ENCODE peak calls at places on chromosomes 1 and 21, in eight cellular contexts. N is activated CD8-positive, alpha-beta memory T cell treated with anti-CD3 and anti-CD28 coated beads, Interleukin-2, amount 10 ng/mL, durations not matched to agents 7 days and 5 days; A is stimulated activated CD8-positive, alpha-beta memory T cell treated with anti-CD3 and anti-CD28 coated beads, Interleukin-4, amount 100 ng/mL, for 24 hours; O is RKO; E is GM03348; U is head of caudate nucleus; H is ELR; T is Right ventricle myocardium inferior. K is an unnamed sample.

GRCh38 chr1:76068542-76068941 is 6.0 kb upstream of the ST6GALNAC3 start:
- DNase-seq in N (no peak), A (no peak), O (no peak), E (no peak), U (no peak), H (peak), T (no peak), K (no peak)

GRCh38 chr1:46497020-46497419 is 7.4 kb downstream of the DMBX1 start:
- DNase-seq in N (no peak), A (no peak), O (no peak), E (no peak), U (no peak), H (no peak), T (no peak), K (no peak)

GRCh38 chr21:21165063-21165645 is 166.9 kb downstream of the NCAM2 start:
- DNase-seq in N (no peak), A (no peak), O (no peak), E (peak), U (no peak), H (peak), T (no peak), K (peak)

GRCh38 chr1:9242338-9242969 is 7.9 kb downstream of the H6PD start:
- DNase-seq in N (no peak), A (no peak), O (no peak), E (no peak), U (peak), H (no peak), T (peak), K (no peak)

GRCh38 chr1:246577720-246578106 is 11.5 kb downstream of the CNST start:
- DNase-seq in N (no peak), A (no peak), O (no peak), E (no peak), U (no peak), H (no peak), T (no peak), K (no peak)

GRCh38 chr1:117367769-117368059 is 465 bp downstream of the MAN1A2 start:
- DNase-seq in N (peak), A (no peak), O (no peak), E (no peak), U (no peak), H (peak), T (no peak), K (no peak)

GRCh38 chr1:171738921-171739320 is 2.9 kb downstream of the VAMP4 start:
- DNase-seq in N (no peak), A (no peak), O (no peak), E (peak), U (no peak), H (peak), T (no peak), K (no peak)

GRCh38 chr1:204936765-204937164 is 66.1 kb downstream of the NFASC start:
- DNase-seq in N (no peak), A (no peak), O (no peak), E (no peak), U (no peak), H (no peak), T (no peak), K (no peak)

GRCh38 chr1:57160594-57160993 is 194.8 kb upstream of the C8B start:
- DNase-seq in N (no peak), A (no peak), O (no peak), E (no peak), U (no peak), H (no peak), T (no peak), K (no peak)

GRCh38 chr1:229434005-229434640 is at the start of gene ACTA1:
- DNase-seq in N (no peak), A (no peak), O (no peak), E (no peak), U (no peak), H (no peak), T (peak), K (no peak)

GRCh38 chr1:246214708-246215504 is 292.2 kb downstream of the SMYD3 start:
- DNase-seq in N (no peak), A (no peak), O (peak), E (peak), U (no peak), H (peak), T (no peak), K (peak)

GRCh38 chr21:35005825-35006224 is 43.3 kb downstream of the RUNX1 start:
- DNase-seq in N (no peak), A (no peak), O (no peak), E (no peak), U (no peak), H (no peak), T (no peak), K (no peak)

GRCh38 chr1:223260712-223261111 is 103.3 kb downstream of the SUSD4 start:
- DNase-seq in N (no peak), A (no peak), O (no peak), E (no peak), U (no peak), H (no peak), T (no peak), K (no peak)

GRCh38 chr1:7471836-7472235 is 299.3 kb upstream of the VAMP3 start:
- DNase-seq in N (no peak), A (no peak), O (no peak), E (peak), U (no peak), H (peak), T (peak), K (no peak)

GRCh38 chr1:83718338-83718737 is 280.6 kb downstream of the TTLL7 start:
- DNase-seq in N (no peak), A (no peak), O (no peak), E (no peak), U (no peak), H (no peak), T (no peak), K (no peak)

GRCh38 chr1:202691846-202692245 is 18.4 kb downstream of the SYT2 start:
- DNase-seq in N (no peak), A (no peak), O (no peak), E (no peak), U (no peak), H (no peak), T (no peak), K (no peak)

GRCh38 chr1:201721131-201722049 is 107.6 kb upstream of the IPO9 start:
- DNase-seq in N (no peak), A (no peak), O (no peak), E (peak), U (peak), H (peak), T (no peak), K (no peak)

GRCh38 chr1:76257823-76258222 is 183.3 kb downstream of the ST6GALNAC3 start:
- DNase-seq in N (no peak), A (no peak), O (no peak), E (no peak), U (no peak), H (no peak), T (no peak), K (no peak)

GRCh38 chr1:59279651-59280050 is 17.2 kb upstream of the FGGY start:
- DNase-seq in N (no peak), A (no peak), O (no peak), E (peak), U (no peak), H (no peak), T (no peak), K (no peak)

GRCh38 chr1:116273042-116273783 is 99.8 kb upstream of the ATP1A1 start:
- DNase-seq in N (no peak), A (no peak), O (no peak), E (no peak), U (no peak), H (no peak), T (peak), K (no peak)

GRCh38 chr1:87682565-87682964 is 353.9 kb downstream of the LMO4 start:
- DNase-seq in N (no peak), A (no peak), O (no peak), E (no peak), U (no peak), H (no peak), T (no peak), K (no peak)

GRCh38 chr1:70048336-70048735 is 157.0 kb downstream of the LRRC40 start:
- DNase-seq in N (no peak), A (no peak), O (no peak), E (no peak), U (no peak), H (peak), T (no peak), K (no peak)

GRCh38 chr1:204751883-204752687 is 66.5 kb upstream of the LRRN2 start:
- DNase-seq in N (peak), A (no peak), O (no peak), E (no peak), U (peak), H (no peak), T (no peak), K (no peak)

GRCh38 chr1:23628951-23629387 is 62.6 kb upstream of the RPL11 start:
- DNase-seq in N (no peak), A (no peak), O (no peak), E (no peak), U (no peak), H (no peak), T (no peak), K (no peak)

GRCh38 chr1:18446751-18447150 is 34.0 kb upstream of the KLHDC7A start:
- DNase-seq in N (no peak), A (no peak), O (no peak), E (no peak), U (no peak), H (no peak), T (no peak), K (no peak)

GRCh38 chr1:160665330-160666078 is 18.7 kb upstream of the SLAMF1 start:
- DNase-seq in N (peak), A (no peak), O (no peak), E (no peak), U (no peak), H (no peak), T (peak), K (no peak)

GRCh38 chr1:153429266-153430165 is 13.2 kb downstream of the S100A7A start:
- DNase-seq in N (no peak), A (no peak), O (no peak), E (no peak), U (no peak), H (no peak), T (no peak), K (no peak)

GRCh38 chr1:2256430-2257244 is 28.5 kb downstream of the SKI start:
- DNase-seq in N (no peak), A (no peak), O (no peak), E (no peak), U (no peak), H (no peak), T (peak), K (no peak)

GRCh38 chr1:101037316-101037715 is 11.7 kb upstream of the DPH5 start:
- DNase-seq in N (no peak), A (no peak), O (no peak), E (no peak), U (no peak), H (no peak), T (no peak), K (no peak)